ENCODE peak calls at places on chromosomes 2 and 18, in seven cellular contexts. Z, X, H, N, W, U and C are unnamed samples.

GRCh38 chr18:36808681-36809080 is 20.1 kb downstream of the TPGS2 start:
- DNase-seq in W (no peak), U (no peak), H (no peak), N (no peak), Z (no peak), X (no peak), C (no peak)

GRCh38 chr2:201795608-201796477 is 10.5 kb upstream of the CDK15 start:
- DNase-seq in U (no peak), N (no peak), W (peak), X (peak), H (peak), Z (peak), C (peak)

GRCh38 chr2:189412330-189412953 is 28.8 kb upstream of the WDR75 start:
- DNase-seq in N (no peak), W (peak), X (peak), Z (peak), U (no peak), H (peak), C (peak)

GRCh38 chr2:177165103-177165583 is 47.5 kb upstream of the HNRNPA3 start:
- DNase-seq in W (peak), X (peak), U (no peak), H (no peak), Z (peak), N (peak), C (peak)

GRCh38 chr2:43106767-43107527 is 119.5 kb downstream of the ZFP36L2 start:
- DNase-seq in W (peak), N (no peak), H (peak), U (no peak), Z (no peak), X (no peak), C (no peak)

GRCh38 chr18:79493801-79494211 is 98.1 kb downstream of the NFATC1 start:
- DNase-seq in N (peak), X (no peak), U (no peak), Z (no peak), W (no peak), H (no peak), C (no peak)

GRCh38 chr2:72920317-72921087 is 3.2 kb downstream of the EMX1 start:
- DNase-seq in X (no peak), H (peak), N (no peak), U (peak), Z (peak), W (peak), C (peak)

GRCh38 chr2:40218679-40219078 is 233.2 kb downstream of the SLC8A1 start:
- DNase-seq in X (no peak), N (peak), U (no peak), H (no peak), W (no peak), Z (no peak), C (no peak)

GRCh38 chr2:27407798-27408491 is 1.4 kb downstream of the PPM1G start:
- DNase-seq in W (peak), X (peak), N (no peak), H (peak), U (peak), Z (no peak), C (peak)

GRCh38 chr2:209495855-209496585 is 72.2 kb downstream of the MAP2 start:
- DNase-seq in W (no peak), Z (no peak), X (peak), N (peak), H (no peak), U (no peak), C (no peak)

GRCh38 chr2:96239091-96239490 is 26.7 kb downstream of the TMEM127 start:
- DNase-seq in U (no peak), X (no peak), H (no peak), N (no peak), Z (no peak), W (no peak), C (no peak)

GRCh38 chr18:6219116-6219717 is 195.5 kb downstream of the L3MBTL4 start:
- DNase-seq in H (peak), N (no peak), W (peak), X (no peak), Z (peak), U (peak), C (peak)

GRCh38 chr2:46569766-46570165 is 90.4 kb downstream of the TMEM247 start:
- DNase-seq in Z (no peak), U (no peak), H (no peak), N (no peak), W (no peak), X (no peak), C (no peak)

GRCh38 chr2:128374711-128375413 is 56.2 kb upstream of the HS6ST1 start:
- DNase-seq in N (no peak), U (no peak), X (no peak), H (no peak), W (no peak), Z (no peak), C (no peak)

GRCh38 chr2:232361646-232362045 is 16.9 kb upstream of the ALPP start:
- DNase-seq in H (no peak), N (no peak), Z (no peak), U (no peak), W (no peak), X (no peak), C (no peak)